ENCODE peak calls at places on chromosomes 16 and 17, in six cellular contexts. V, Q, F, O, Z and G are unnamed samples.

GRCh38 chr17:1997587-1998425 is 27.3 kb downstream of the RTN4RL1 start:
- DNase-seq in V (peak), Z (no peak), O (no peak), F (no peak), Q (no peak), G (no peak)

GRCh38 chr17:44155488-44155887 is 13.8 kb downstream of the HROB start:
- DNase-seq in Z (no peak), V (no peak), Q (no peak), F (no peak), O (no peak), G (no peak)

GRCh38 chr17:76550712-76551615 is 11.1 kb downstream of the PRCD start:
- DNase-seq in Q (peak), F (peak), O (no peak), V (peak), Z (no peak), G (peak)

GRCh38 chr17:49727353-49727752 is 19.6 kb upstream of the SLC35B1 start:
- DNase-seq in Q (no peak), O (no peak), F (no peak), V (no peak), Z (no peak), G (no peak)

GRCh38 chr16:79833559-79833958 is 233.0 kb upstream of the MAF start:
- DNase-seq in Z (no peak), Q (no peak), O (no peak), V (no peak), F (no peak), G (no peak)

GRCh38 chr17:47694818-47695663 is 1.1 kb downstream of the TBKBP1 start:
- DNase-seq in Z (no peak), O (peak), F (peak), Q (peak), V (no peak), G (no peak)

GRCh38 chr16:69087161-69087581 is 18.3 kb upstream of the HAS3 start:
- DNase-seq in O (no peak), Z (no peak), Q (no peak), V (no peak), F (no peak), G (no peak)

GRCh38 chr17:72501404-72502110 is 380.7 kb downstream of the SOX9 start:
- DNase-seq in F (peak), O (no peak), Q (no peak), V (no peak), Z (no peak), G (peak)